ENCODE peak calls at places on chromosomes 16 and 17, in eight cellular contexts. F, Q, R, V, H, L, I and K are unnamed samples. For H3K4me1, the result is how much of the 10 kb centered on the place peaks cover.

GRCh38 chr16:31149332-31149731 is 534 bp downstream of the PRSS36 start:
- DNase-seq in F (no peak), L (no peak), R (no peak), H (no peak), V (no peak), Q (no peak), I (no peak), K (no peak)

GRCh38 chr17:39617446-39618251 is 9.1 kb upstream of the PPP1R1B start:
- DNase-seq in L (peak), Q (no peak), I (peak), V (peak), F (peak), R (peak), H (peak), K (peak)

GRCh38 chr16:50616883-50617629 is 64.1 kb downstream of the SNX20 start:
- DNase-seq in H (peak), F (no peak), V (no peak), I (no peak), L (no peak), R (no peak), Q (no peak), K (no peak)

GRCh38 chr16:81035975-81036750 is 521 bp downstream of the ATMIN start:
- DNase-seq in L (peak), R (peak), I (peak), Q (no peak), V (peak), F (peak), H (peak), K (no peak)

GRCh38 chr17:77036841-77037381 is 103.9 kb upstream of the SEC14L1 start:
- DNase-seq in H (no peak), I (no peak), V (peak), R (no peak), F (no peak), Q (no peak), L (no peak), K (no peak)

GRCh38 chr17:41917957-41918391 is 777 bp downstream of the ACLY start:
- DNase-seq in R (peak), H (peak), L (peak), Q (no peak), F (peak), V (peak), I (peak), K (peak)

GRCh38 chr17:6157716-6158115 is 87.5 kb downstream of the WSCD1 start:
- DNase-seq in F (no peak), H (no peak), V (no peak), I (no peak), Q (no peak), R (no peak), L (no peak), K (no peak)

GRCh38 chr17:9928601-9929341 is 23.7 kb upstream of the RCVRN start:
- DNase-seq in I (no peak), L (no peak), Q (no peak), H (no peak), V (no peak), F (peak), R (no peak), K (no peak)

GRCh38 chr17:49438885-49439284 is 24.2 kb upstream of the PHB1 start:
- DNase-seq in H (no peak), V (no peak), I (no peak), L (no peak), Q (no peak), R (no peak), F (no peak), K (no peak)

GRCh38 chr17:7314719-7315569 is at the start of gene GPS2:
- DNase-seq in F (peak), I (peak), Q (peak), V (peak), R (peak), H (peak), L (peak), K (peak)

GRCh38 chr16:48535831-48536599 is 74.0 kb downstream of the N4BP1 start:
- DNase-seq in Q (no peak), F (peak), R (peak), V (no peak), I (no peak), L (peak), H (peak), K (peak)

GRCh38 chr16:22093952-22094351 is 1.6 kb downstream of the VWA3A start:
- DNase-seq in H (no peak), R (no peak), V (no peak), Q (peak), F (no peak), I (no peak), L (no peak), K (no peak)

GRCh38 chr17:43574896-43575525 is 28.9 kb upstream of the ETV4 start:
- DNase-seq in H (no peak), I (no peak), R (no peak), L (no peak), Q (no peak), V (no peak), F (no peak), K (no peak)

GRCh38 chr17:4098516-4099209 is 44.2 kb downstream of the ZZEF1 start:
- DNase-seq in I (no peak), V (no peak), H (no peak), Q (no peak), L (no peak), F (no peak), R (no peak), K (no peak)

GRCh38 chr17:63162406-63163157 is 196.5 kb downstream of the TANC2 start:
- DNase-seq in I (no peak), F (no peak), Q (no peak), L (no peak), R (no peak), H (no peak), V (no peak), K (no peak)

GRCh38 chr17:17906418-17907215 is 65.6 kb downstream of the TOM1L2 start:
- DNase-seq in I (no peak), L (no peak), F (no peak), R (peak), Q (no peak), H (peak), V (no peak), K (no peak)

GRCh38 chr17:74566132-74566753 is 1.1 kb downstream of the CD300H start:
- DNase-seq in Q (no peak), I (peak), R (peak), F (no peak), V (peak), H (no peak), L (peak), K (peak)

GRCh38 chr17:40087903-40088718 is 12.3 kb downstream of the NR1D1 start:
- DNase-seq in L (no peak), R (no peak), F (no peak), Q (no peak), V (no peak), H (no peak), I (no peak), K (no peak)

GRCh38 chr16:67672739-67673662 is 6.4 kb downstream of the C16orf86 start:
- DNase-seq in H (peak), I (peak), L (peak), F (no peak), V (peak), Q (no peak), R (peak), K (no peak)

GRCh38 chr16:75389096-75389692 is 44.1 kb downstream of the CFDP1 start:
- DNase-seq in I (no peak), Q (no peak), R (no peak), H (no peak), F (no peak), L (no peak), V (no peak), K (no peak)

GRCh38 chr16:83931556-83931955 is 21.5 kb upstream of the OSGIN1 start:
- DNase-seq in V (no peak), L (no peak), I (no peak), Q (no peak), H (no peak), F (no peak), R (no peak), K (no peak)

GRCh38 chr17:77419547-77420475 is 279.0 kb downstream of the SEC14L1 start:
- DNase-seq in L (no peak), I (no peak), R (no peak), V (no peak), F (no peak), Q (no peak), H (peak), K (no peak)

GRCh38 chr17:4176803-4177472 is 33.9 kb downstream of the CYB5D2 start:
- DNase-seq in R (no peak), F (no peak), L (no peak), H (no peak), I (no peak), Q (no peak), V (peak), K (no peak)

GRCh38 chr16:27232061-27232841 is 28.9 kb downstream of the KDM8 start:
- DNase-seq in V (no peak), R (peak), Q (no peak), H (peak), I (peak), L (no peak), F (peak), K (no peak)

GRCh38 chr17:16027708-16028584 is 28.3 kb downstream of the TTC19 start:
- DNase-seq in F (no peak), R (no peak), Q (no peak), L (peak), V (peak), H (no peak), I (peak), K (no peak)

GRCh38 chr16:27847030-27847550 is 216.4 kb downstream of the GSG1L start:
- DNase-seq in R (peak), Q (no peak), V (no peak), I (no peak), F (no peak), H (peak), L (no peak), K (no peak)

DNA sequence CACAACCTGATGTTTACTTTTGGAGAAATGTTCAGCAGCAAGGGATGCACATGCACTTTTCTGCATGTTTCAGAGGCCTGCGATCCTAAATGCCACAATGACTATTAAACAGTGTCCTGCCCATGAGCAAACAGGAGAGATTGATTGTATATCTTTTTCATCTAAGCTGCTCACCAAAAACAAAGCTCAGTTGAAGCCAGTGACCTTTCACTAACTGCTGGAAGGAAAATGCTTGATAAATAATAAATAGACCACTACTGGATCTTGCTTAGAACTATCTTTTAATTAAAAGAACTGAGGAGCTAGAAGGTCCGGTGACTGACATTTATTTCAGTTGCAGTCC is 16.3 kb downstream of the MRPS23 start:
- DNase-seq in H (no peak), Q (no peak), F (no peak), R (no peak), I (no peak), V (no peak), L (no peak), K (no peak)
- H3K4me3 ChIP-seq in H (peak), Q (peak), F (peak), R (peak), I (no peak), V (no peak), L (peak), K (peak)

DNA sequence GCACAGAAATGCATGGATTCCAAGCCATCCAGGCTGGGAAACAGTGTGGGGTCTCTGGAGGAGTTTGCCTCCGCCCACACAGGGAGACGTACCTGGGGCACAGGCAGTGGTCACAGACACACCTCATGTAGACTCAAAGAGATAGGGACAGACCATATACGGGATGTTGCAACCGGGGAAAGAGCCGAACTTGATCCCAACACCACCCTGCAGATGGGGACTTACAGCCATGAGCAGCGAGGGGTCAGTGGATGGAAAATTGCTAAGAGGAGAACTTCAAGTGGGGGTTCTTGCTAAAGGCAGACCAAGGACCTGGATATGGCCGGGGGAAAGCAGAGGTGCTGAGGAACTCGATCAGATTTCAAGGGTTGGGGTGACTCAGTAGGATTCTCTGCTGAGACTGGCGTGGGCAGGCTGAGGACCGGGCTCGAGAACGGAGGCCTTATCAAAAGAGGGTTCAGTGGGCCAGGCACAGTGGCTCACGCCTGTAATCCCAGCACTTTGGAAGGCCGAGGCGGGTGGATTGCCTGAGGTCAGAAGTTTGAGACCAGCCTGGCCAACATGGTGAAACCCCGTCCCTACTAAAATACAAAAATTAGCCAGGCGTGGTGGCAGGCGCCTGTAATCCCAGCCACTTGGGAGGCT is 12.0 kb upstream of the DNAH17 start:
- DNase-seq in F (peak), R (peak), Q (no peak), L (no peak), H (no peak), I (no peak), V (no peak), K (no peak)
- H3K4me1 ChIP-seq in F (under half), R (under half), Q (under half), L (under half), H (under half), I (under half), V (under half), K (under half)

GRCh38 chr16:9095998-9096397 is 4.6 kb downstream of the HAPSTR1 start:
- DNase-seq in L (no peak), V (no peak), R (no peak), F (no peak), I (no peak), H (no peak), Q (no peak), K (no peak)
- H3K4me3 ChIP-seq in L (peak), V (no peak), R (peak), F (no peak), I (no peak), H (no peak), Q (no peak), K (no peak)

GRCh38 chr16:23874613-23875294 is 39.0 kb downstream of the PRKCB start:
- DNase-seq in L (no peak), V (no peak), H (no peak), F (no peak), Q (no peak), R (no peak), I (no peak), K (no peak)
- H3K4me1 ChIP-seq in L (under half), V (under half), H (under half), F (under half), Q (under half), R (half or more), I (under half), K (under half)

GRCh38 chr16:3589991-3590701 is 12.9 kb upstream of the NLRC3 start:
- DNase-seq in R (no peak), V (no peak), H (no peak), L (no peak), F (no peak), Q (no peak), I (no peak), K (no peak)
- H3K4me3 ChIP-seq in R (no peak), V (no peak), H (no peak), L (no peak), F (no peak), Q (no peak), I (no peak), K (no peak)

DNA sequence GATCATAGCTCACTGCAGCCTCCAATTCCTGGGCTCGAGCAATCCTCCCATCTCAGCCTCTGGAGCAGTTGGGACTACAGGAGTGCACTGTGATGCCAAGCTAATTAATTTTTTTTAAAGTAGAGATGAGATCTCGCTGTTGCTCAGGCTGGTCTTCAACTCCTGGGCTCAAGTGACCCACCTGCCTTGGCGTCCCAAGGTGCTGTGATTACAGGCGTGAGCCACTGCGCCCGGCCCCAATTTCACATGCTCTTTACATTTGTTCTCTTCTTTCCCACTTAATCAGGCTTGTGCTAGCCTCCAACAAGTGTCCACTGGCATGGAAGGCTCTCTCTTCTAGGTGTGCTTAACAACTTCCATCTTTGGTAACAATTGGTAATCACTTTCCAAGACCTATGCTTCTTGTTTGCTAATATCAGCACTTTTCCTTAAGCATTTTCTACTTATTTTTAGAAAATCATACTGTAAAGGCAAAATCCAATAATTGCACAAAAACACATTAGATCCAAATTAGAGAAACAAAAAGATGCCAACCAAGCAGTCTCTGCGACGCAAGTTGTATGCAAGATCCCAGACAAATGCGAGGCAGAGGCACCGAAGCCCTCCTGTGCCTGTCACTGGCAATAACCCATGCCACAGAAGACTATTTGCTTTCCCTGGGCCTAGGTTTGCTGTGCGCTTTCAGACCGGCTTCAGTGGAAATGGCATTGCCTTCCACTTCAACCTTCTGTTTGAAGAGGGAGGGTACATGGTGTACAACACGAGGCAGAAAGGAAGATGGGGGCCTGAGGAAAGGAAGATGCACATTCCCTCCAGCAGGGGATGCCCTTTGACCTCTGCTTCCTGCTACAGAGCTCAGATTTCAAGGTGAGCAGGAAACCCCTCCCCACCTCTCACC is 52.6 kb downstream of the NOS2 start:
- DNase-seq in H (no peak), R (no peak), I (no peak), Q (no peak), V (no peak), F (no peak), L (no peak), K (no peak)
- H3K4me1 ChIP-seq in H (under half), R (under half), I (under half), Q (under half), V (under half), F (under half), L (under half), K (under half)

GRCh38 chr16:4403133-4403949 is 13.1 kb downstream of the CORO7 start:
- DNase-seq in H (no peak), R (peak), I (no peak), L (no peak), V (no peak), Q (no peak), F (peak), K (no peak)

GRCh38 chr16:4401510-4401909 is 14.9 kb downstream of the CORO7 start:
- DNase-seq in H (no peak), L (no peak), I (no peak), R (no peak), F (no peak), V (no peak), Q (no peak), K (no peak)

GRCh38 chr16:4404247-4404966 is 12.0 kb downstream of the CORO7 start:
- DNase-seq in R (peak), I (no peak), H (no peak), V (peak), F (peak), Q (no peak), L (peak), K (peak)

GRCh38 chr16:4401094-4401501 is 15.3 kb downstream of the CORO7 start:
- DNase-seq in V (no peak), Q (no peak), F (no peak), R (peak), L (no peak), I (no peak), H (no peak), K (no peak)

DNA sequence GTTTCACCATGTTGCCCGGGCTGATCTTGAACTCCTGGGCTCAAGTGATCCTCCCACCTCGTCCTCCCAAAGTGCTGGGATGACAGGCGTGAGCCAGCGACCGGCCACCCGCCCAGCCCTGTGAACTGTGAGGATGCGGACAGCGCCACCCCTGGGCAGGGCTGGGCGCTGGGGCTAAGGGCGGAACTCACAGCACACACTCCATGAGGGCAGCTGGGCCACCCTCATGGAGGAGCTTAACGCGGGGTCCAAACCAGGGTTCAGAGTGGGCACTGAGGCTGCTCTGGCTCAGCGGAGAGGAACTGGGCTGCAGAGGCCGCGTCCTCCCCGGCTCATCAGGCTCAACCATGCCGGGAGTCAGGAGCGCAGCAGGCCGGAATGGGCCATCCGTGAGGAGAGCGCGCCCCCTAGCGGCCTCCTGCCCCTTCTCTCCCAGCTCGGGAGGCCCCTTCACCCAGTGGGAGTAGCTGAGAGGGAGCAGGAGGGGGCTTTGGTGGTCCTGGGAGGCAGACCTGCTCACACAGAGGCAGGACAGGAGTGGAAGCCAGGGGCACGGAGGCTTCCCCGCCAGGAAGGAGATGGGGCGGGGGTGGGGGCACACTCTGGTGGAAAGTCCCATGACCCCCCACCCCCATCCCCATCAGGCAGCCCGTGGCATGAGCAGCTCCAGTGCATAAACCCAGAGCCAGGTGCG is 13.8 kb downstream of the CORO7 start:
- DNase-seq in R (peak), F (peak), I (peak), L (peak), V (peak), Q (no peak), H (peak), K (peak)
- H3K4me3 ChIP-seq in R (peak), F (peak), I (no peak), L (no peak), V (no peak), Q (no peak), H (no peak), K (no peak)